ENCODE peak calls at places on chromosomes 3 and 15, in six cellular contexts. Q is prostate gland, P is neuronal stem cell, X is GM12878, W is A549, E is GM23338. S is an unnamed sample. For H3K4me1, the result is how much of the 10 kb centered on the place peaks cover.

GRCh38 chr3:131795382-131796085 is 239.3 kb downstream of the CPNE4 start:
- DNase-seq in Q (no peak), P (no peak), X (no peak), W (no peak), E (no peak), S (no peak)

GRCh38 chr15:39777497-39777896 is 5.1 kb downstream of the FSIP1 start:
- DNase-seq in Q (no peak), P (no peak), X (no peak), W (no peak), E (no peak), S (no peak)

GRCh38 chr15:30865257-30865656 is 38.5 kb upstream of the FAN1 start:
- DNase-seq in Q (no peak), P (no peak), X (no peak), W (no peak), E (no peak), S (no peak)

GRCh38 chr3:126149256-126149902 is 31.0 kb downstream of the ALDH1L1 start:
- DNase-seq in Q (peak), P (no peak), X (no peak), W (no peak), E (no peak), S (no peak)

GRCh38 chr3:63043631-63044030 is 168.4 kb upstream of the CADPS start:
- DNase-seq in Q (no peak), P (no peak), X (no peak), W (peak), E (no peak), S (no peak)

GRCh38 chr3:192651854-192652510 is 75.4 kb downstream of the FGF12 start:
- DNase-seq in Q (no peak), P (no peak), X (no peak), W (no peak), E (no peak), S (no peak)

GRCh38 chr3:24259901-24260512 is 234.6 kb downstream of the THRB start:
- DNase-seq in Q (no peak), P (no peak), X (no peak), W (no peak), E (no peak), S (no peak)

GRCh38 chr3:181459516-181459915 is 252.2 kb upstream of the SOX2 start:
- DNase-seq in Q (no peak), P (no peak), X (no peak), W (no peak), E (no peak), S (no peak)

GRCh38 chr3:134366928-134367352 is 7.3 kb downstream of the AMOTL2 start:
- DNase-seq in Q (no peak), P (no peak), X (no peak), W (no peak), E (no peak), S (no peak)

GRCh38 chr3:177657243-177657642 is 460.0 kb upstream of the TBL1XR1 start:
- DNase-seq in Q (peak), P (no peak), X (no peak), W (no peak), E (no peak), S (no peak)

GRCh38 chr3:79976466-79976865 is 208.7 kb upstream of the ROBO1 start:
- DNase-seq in Q (no peak), P (no peak), X (no peak), W (peak), E (no peak), S (no peak)

GRCh38 chr3:3739345-3740060 is 59.7 kb upstream of the LRRN1 start:
- DNase-seq in Q (no peak), P (peak), X (no peak), W (no peak), E (peak), S (no peak)

GRCh38 chr3:73510298-73510697 is 114.4 kb downstream of the PDZRN3 start:
- DNase-seq in Q (no peak), P (no peak), X (no peak), W (no peak), E (no peak), S (no peak)

GRCh38 chr15:39704684-39705083 is 78.0 kb downstream of the FSIP1 start:
- DNase-seq in Q (no peak), P (no peak), X (no peak), W (peak), E (peak), S (peak)

GRCh38 chr3:16467368-16467767 is 46.1 kb downstream of the RFTN1 start:
- DNase-seq in Q (no peak), P (no peak), X (peak), W (no peak), E (peak), S (no peak)

GRCh38 chr15:62877276-62877857 is 165.2 kb upstream of the TPM1 start:
- DNase-seq in Q (no peak), P (no peak), X (no peak), W (no peak), E (no peak), S (no peak)

GRCh38 chr3:8760091-8760490 is 9.3 kb downstream of the OXTR start:
- DNase-seq in Q (no peak), P (no peak), X (no peak), W (no peak), E (no peak), S (no peak)

GRCh38 chr15:70853855-70854668 is at the start of gene LARP6:
- DNase-seq in Q (peak), P (peak), X (no peak), W (peak), E (peak), S (peak)

GRCh38 chr3:126766653-126767052 is 62.6 kb downstream of the CHCHD6 start:
- DNase-seq in Q (no peak), P (no peak), X (no peak), W (no peak), E (no peak), S (no peak)

GRCh38 chr15:101042320-101042719 is 123.2 kb downstream of the LRRK1 start:
- DNase-seq in Q (no peak), P (no peak), X (no peak), W (no peak), E (no peak), S (no peak)

GRCh38 chr3:47384425-47384824 is 3.6 kb downstream of the PTPN23 start:
- DNase-seq in Q (no peak), P (no peak), X (no peak), W (no peak), E (no peak), S (no peak)

GRCh38 chr15:80058044-80058443 is 1.4 kb upstream of the ZFAND6 start:
- DNase-seq in Q (no peak), P (no peak), X (no peak), W (no peak), E (no peak), S (no peak)

GRCh38 chr3:100073555-100074307 is 40.6 kb downstream of the FILIP1L start:
- DNase-seq in Q (no peak), P (peak), X (no peak), W (no peak), E (peak), S (no peak)
- H3K4me3 ChIP-seq in Q (no peak), P (no peak), X (peak), W (no peak), E (peak), S (no peak)

DNA sequence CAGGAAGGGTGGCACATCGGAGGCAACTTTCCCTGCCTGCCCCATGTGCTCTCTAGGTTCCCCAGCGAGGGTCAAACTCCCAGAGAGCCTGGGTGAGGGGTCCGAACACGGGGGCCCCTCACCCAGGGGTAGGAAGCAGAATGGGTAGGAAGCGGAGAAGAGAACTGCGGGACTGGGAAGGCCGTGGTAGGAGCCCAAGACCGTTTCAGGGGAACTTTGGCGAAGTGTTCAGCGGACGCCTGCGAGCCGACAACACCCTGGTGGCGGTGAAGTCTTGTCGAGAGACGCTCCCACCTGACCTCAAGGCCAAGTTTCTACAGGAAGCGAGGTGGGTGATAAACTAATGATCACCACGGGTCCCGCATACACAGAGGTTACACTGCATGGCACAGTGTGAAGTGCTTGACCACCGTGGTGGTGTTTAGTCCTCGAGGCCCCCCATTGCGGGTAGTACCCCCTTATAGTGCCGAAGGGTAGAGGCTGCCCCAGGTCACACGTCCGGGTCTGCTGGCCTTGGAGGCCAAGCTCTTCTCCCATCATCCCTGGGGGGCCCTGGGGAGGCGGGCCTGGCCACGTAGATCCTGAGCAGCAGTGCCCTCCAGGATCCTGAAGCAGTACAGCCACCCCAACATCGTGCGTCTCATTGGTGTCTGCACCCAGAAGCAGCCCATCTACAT is 8.3 kb downstream of the FES start:
- DNase-seq in Q (no peak), P (no peak), X (no peak), W (no peak), E (no peak), S (no peak)
- H3K4me1 ChIP-seq in Q (under half), P (under half), X (under half), W (under half), E (under half), S (under half)

GRCh38 chr3:52256622-52257021 is 11.1 kb downstream of the PPM1M start:
- DNase-seq in Q (no peak), P (no peak), X (no peak), W (no peak), E (no peak), S (no peak)

GRCh38 chr3:52254608-52255007 is 9.0 kb downstream of the PPM1M start:
- DNase-seq in Q (no peak), P (no peak), X (no peak), W (no peak), E (no peak), S (no peak)

GRCh38 chr3:52250122-52250521 is 4.6 kb downstream of the PPM1M start:
- DNase-seq in Q (no peak), P (no peak), X (no peak), W (no peak), E (no peak), S (no peak)

GRCh38 chr3:52249683-52250082 is 4.1 kb downstream of the PPM1M start:
- DNase-seq in Q (no peak), P (no peak), X (no peak), W (no peak), E (no peak), S (no peak)

GRCh38 chr3:52253314-52254260 is 8.0 kb downstream of the PPM1M start:
- DNase-seq in Q (no peak), P (no peak), X (peak), W (no peak), E (no peak), S (no peak)
- H3K4me3 ChIP-seq in Q (no peak), P (no peak), X (no peak), W (no peak), E (no peak), S (no peak)

GRCh38 chr3:150734795-150735119 is 28.2 kb downstream of the SIAH2 start:
- DNase-seq in Q (no peak), P (no peak), X (no peak), W (no peak), E (no peak), S (no peak)
- H3K4me1 ChIP-seq in Q (under half), P (under half), X (under half), W (under half), E (under half), S (under half)

GRCh38 chr3:141851411-141851810 is 25.0 kb upstream of the ATP1B3 start:
- DNase-seq in Q (no peak), P (no peak), X (no peak), W (no peak), E (no peak), S (no peak)
- H3K4me3 ChIP-seq in Q (no peak), P (no peak), X (no peak), W (no peak), E (no peak), S (no peak)

GRCh38 chr3:172098698-172099494 is 59.5 kb downstream of the FNDC3B start:
- DNase-seq in Q (no peak), P (no peak), X (no peak), W (no peak), E (peak), S (no peak)

GRCh38 chr3:172097585-172097984 is 58.2 kb downstream of the FNDC3B start:
- DNase-seq in Q (no peak), P (no peak), X (no peak), W (no peak), E (no peak), S (no peak)

GRCh38 chr3:172092658-172093057 is 53.3 kb downstream of the FNDC3B start:
- DNase-seq in Q (no peak), P (no peak), X (no peak), W (no peak), E (no peak), S (no peak)

GRCh38 chr3:172096881-172097420 is 57.6 kb downstream of the FNDC3B start:
- DNase-seq in Q (no peak), P (no peak), X (no peak), W (peak), E (peak), S (peak)

DNA sequence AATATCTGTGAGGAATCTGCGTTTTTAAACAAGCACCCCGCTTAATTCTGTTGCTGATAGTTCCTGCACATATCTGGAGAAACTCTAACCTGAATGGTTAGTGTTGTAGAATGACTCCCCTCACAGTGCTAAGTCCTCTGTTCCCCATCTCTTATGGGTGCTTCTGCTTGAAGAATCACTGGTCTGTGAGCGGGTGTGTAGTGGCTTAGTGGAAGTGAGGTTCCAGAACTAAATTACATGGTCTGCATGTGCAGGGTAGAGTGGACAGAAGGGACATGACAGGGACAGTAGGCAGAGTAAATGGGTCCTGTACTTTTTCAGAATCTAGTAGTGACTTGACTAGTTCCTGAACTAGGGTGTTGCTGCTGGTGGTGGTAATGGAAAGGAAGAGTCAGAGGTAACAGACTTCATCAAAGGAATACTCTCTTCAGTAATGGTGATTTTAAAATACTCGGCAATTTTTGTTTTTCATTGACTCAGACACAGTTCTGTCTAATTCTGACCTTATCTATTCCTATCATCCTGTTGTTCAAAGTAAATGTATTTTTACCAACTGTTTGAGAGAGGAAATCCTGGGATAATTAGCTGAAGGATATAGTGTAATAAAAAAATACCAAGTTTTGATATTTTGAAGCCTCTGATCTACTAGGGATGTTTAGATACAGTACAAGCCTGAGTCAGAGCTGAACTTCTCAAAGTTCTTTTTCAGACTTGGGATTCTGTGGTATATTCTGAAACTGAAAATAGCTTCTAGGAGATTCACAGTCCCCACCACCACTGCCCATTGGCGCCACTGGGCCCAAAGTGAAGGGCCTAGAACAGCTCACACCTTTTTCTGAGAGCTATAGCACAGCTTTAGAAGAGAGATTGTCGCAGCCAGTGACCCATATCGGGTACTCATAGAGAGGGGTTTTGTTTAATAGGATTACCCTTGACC is 55.5 kb downstream of the FNDC3B start:
- DNase-seq in Q (no peak), P (no peak), X (peak), W (no peak), E (peak), S (no peak)
- H3K4me1 ChIP-seq in Q (under half), P (under half), X (under half), W (half or more), E (half or more), S (half or more)

DNA sequence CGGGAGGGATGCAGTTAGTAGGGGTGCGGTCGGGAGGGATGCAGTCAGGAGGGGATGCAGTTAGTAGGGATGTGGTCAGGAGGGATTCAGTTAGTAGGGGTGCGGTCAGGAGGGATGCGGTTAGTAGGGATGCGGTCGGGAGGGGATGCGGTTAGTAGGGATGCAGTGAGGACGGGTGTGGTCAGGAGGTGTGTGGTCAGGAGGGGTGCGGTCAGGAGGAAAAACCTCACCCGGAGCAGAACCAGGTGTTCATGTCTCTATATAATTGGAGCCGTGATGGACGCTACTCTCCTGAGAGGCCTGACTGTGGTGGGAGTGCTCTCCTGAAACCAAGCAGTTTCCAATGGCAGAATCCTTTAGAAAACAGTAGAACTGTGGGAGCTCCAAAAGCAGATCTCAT is 95.8 kb downstream of the BDH1 start:
- DNase-seq in Q (no peak), P (no peak), X (no peak), W (no peak), E (no peak), S (no peak)
- H3K4me3 ChIP-seq in Q (no peak), P (no peak), X (no peak), W (no peak), E (no peak), S (no peak)

DNA sequence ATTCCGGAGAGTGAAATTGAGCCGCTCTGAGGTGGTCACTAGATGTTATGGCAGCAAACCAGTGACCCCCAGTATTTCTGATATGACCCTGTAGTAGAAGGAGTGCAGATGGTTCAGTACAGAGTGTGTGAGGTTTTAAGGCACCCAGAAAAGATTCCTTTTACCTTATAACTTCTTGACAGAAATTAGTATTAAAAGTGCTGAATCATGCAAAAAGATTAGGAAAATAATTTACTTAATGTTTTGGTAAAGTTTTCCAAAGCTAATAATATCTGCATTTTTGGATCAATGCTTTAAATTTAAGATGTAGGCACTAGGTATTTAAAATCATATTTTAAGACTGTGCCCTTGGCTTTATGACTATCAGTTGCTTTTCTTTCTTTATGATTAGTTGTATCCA is 241.8 kb upstream of the TOPAZ1 start:
- DNase-seq in Q (no peak), P (no peak), X (no peak), W (no peak), E (no peak), S (no peak)
- H3K4me1 ChIP-seq in Q (under half), P (under half), X (under half), W (under half), E (under half), S (under half)

DNA sequence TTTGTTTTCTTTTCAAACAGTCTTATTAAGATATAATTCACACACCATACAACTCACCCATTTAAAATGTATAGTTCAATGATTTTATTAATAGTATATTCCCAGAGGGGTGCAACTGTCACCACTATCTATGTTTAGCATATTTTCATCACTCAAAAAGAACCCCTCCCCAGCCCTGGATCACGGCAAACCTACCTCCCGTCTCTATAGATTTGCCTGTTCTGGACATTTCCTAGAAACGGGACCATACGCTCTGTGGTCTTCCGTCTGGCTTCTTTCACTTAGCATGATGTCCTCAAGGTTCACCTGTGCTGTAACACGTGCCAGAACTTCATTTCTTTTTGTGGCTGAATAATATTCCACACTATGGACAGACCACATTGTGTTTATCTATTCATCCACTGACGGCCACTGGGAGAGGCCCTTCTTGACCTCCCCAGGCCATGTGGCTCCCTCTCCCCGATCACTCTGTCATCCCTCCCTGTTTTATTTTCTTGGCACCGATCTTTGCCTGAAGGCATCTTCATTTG is 56.4 kb downstream of the IQSEC1 start:
- DNase-seq in Q (no peak), P (no peak), X (no peak), W (no peak), E (no peak), S (no peak)
- H3K4me3 ChIP-seq in Q (no peak), P (no peak), X (peak), W (no peak), E (no peak), S (no peak)

DNA sequence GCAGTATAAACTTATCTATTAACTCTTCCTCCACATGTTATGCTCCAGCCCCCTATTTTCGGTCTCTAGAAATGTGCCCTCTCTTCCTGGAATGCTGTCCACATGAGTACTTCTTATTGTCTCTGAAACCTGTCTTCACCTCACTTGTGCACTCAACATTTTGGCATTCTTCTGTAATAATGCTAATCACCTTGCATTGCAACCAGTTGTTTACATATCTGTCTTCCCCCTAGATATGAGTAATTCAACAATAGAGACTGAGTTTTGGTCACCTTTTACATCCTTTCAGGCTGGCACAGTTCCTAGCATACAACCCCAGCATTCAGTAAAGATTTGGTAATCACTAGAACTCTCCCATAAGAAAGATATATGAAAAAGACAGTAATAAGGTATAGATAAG is 17.2 kb downstream of the CCDC80 start:
- DNase-seq in Q (no peak), P (no peak), X (no peak), W (no peak), E (no peak), S (no peak)
- H3K4me1 ChIP-seq in Q (under half), P (under half), X (under half), W (under half), E (under half), S (under half)